ENCODE peak calls at places on chromosomes 16 and 17, in five cellular contexts. C is stimulated activated CD8-positive, alpha-beta memory T cell treated with anti-CD3 and anti-CD28 coated beads, Interleukin-15, amount 100 ng/mL, for 24 hours; T is ELR; N is MV-4-11; G is cerebellum. E is an unnamed sample.

GRCh38 chr17:32486701-32487459 is at the start of gene CDK5R1:
- DNase-seq in C (peak), T (peak), N (peak), G (peak), E (peak)

GRCh38 chr17:49741009-49741691 is 22.8 kb downstream of the FAM117A start:
- DNase-seq in C (no peak), T (no peak), N (peak), G (peak), E (peak)

GRCh38 chr16:69145658-69146057 is 13.2 kb downstream of the UTP4 start:
- DNase-seq in C (no peak), T (no peak), N (no peak), G (no peak), E (no peak)

GRCh38 chr17:32523827-32524552 is 37.2 kb downstream of the CDK5R1 start:
- DNase-seq in C (no peak), T (no peak), N (peak), G (no peak), E (no peak)

GRCh38 chr17:74113326-74113725 is 90.2 kb upstream of the RPL38 start:
- DNase-seq in C (no peak), T (no peak), N (no peak), G (no peak), E (no peak)

GRCh38 chr17:42325026-42325425 is 36.7 kb downstream of the STAT5A start:
- DNase-seq in C (no peak), T (peak), N (no peak), G (no peak), E (no peak)

GRCh38 chr16:88628512-88628974 is 9.8 kb upstream of the IL17C start:
- DNase-seq in C (no peak), T (peak), N (no peak), G (no peak), E (no peak)

GRCh38 chr16:27112093-27112811 is 45.5 kb downstream of the C16orf82 start:
- DNase-seq in C (no peak), T (no peak), N (no peak), G (no peak), E (no peak)

GRCh38 chr17:16472539-16472938 is 19.5 kb downstream of the LRRC75A start:
- DNase-seq in C (no peak), T (no peak), N (no peak), G (no peak), E (no peak)

GRCh38 chr16:3503513-3503912 is 2.7 kb downstream of the CLUAP1 start:
- DNase-seq in C (no peak), T (no peak), N (no peak), G (no peak), E (peak)

GRCh38 chr17:32496348-32497078 is 9.7 kb downstream of the CDK5R1 start:
- DNase-seq in C (no peak), T (peak), N (peak), G (no peak), E (no peak)

GRCh38 chr16:86500708-86501510 is 9.4 kb upstream of the FOXF1 start:
- DNase-seq in C (no peak), T (no peak), N (no peak), G (no peak), E (no peak)

GRCh38 chr17:17966399-17966798 is 5.8 kb downstream of the TOM1L2 start:
- DNase-seq in C (no peak), T (no peak), N (no peak), G (no peak), E (no peak)

GRCh38 chr16:58497468-58497867 is 2.5 kb upstream of the NDRG4 start:
- DNase-seq in C (no peak), T (no peak), N (no peak), G (no peak), E (peak)

E was measured in RPMI8226.